ENCODE peak calls at places on chromosome 6, in six cellular contexts. D, C, F, K, O and H are unnamed samples.
A peak's percentile ranks its signal among the peaks of the same experiment; 100 is the strongest.

GRCh38 chr6:166687538-166688259 is 60.6 kb upstream of the RPS6KA2 start:
- DNase-seq in F (no peak), K (no peak), D (no peak), C (no peak), O (no peak), H (no peak)

GRCh38 chr6:129490551-129491245 is 219.3 kb downstream of the ARHGAP18 start:
- DNase-seq in D (peak; percentile 94), K (no peak), C (no peak), F (peak; percentile 95), O (peak; percentile 29), H (no peak)

GRCh38 chr6:155187096-155187495 is 76.7 kb upstream of the CLDN20 start:
- DNase-seq in F (no peak), D (peak; percentile 18), C (no peak), O (no peak), K (no peak), H (no peak)

GRCh38 chr6:52162940-52163908 is 23.0 kb upstream of the IL17A start:
- DNase-seq in O (peak; percentile 46), F (no peak), D (peak; percentile 40), C (no peak), K (no peak), H (no peak)

GRCh38 chr6:137389150-137389664 is 105.0 kb downstream of the OLIG3 start:
- DNase-seq in C (no peak), F (peak; percentile 1), D (no peak), O (peak; percentile 68), K (no peak), H (no peak)

GRCh38 chr6:20564269-20564668 is 30.0 kb downstream of the CDKAL1 start:
- DNase-seq in K (no peak), F (no peak), O (peak; percentile 38), C (no peak), D (peak; percentile 33), H (no peak)

GRCh38 chr6:47168176-47168575 is 126.0 kb upstream of the ADGRF1 start:
- DNase-seq in C (peak; percentile 76), D (peak; percentile 95), K (peak; percentile 73), O (no peak), F (peak; percentile 95), H (no peak)

GRCh38 chr6:126054258-126054702 is 67.9 kb downstream of the TRMT11 start:
- DNase-seq in K (no peak), C (no peak), O (no peak), F (peak; percentile 37), D (no peak), H (no peak)

GRCh38 chr6:106688177-106688951 is 59.0 kb downstream of the QRSL1 start:
- DNase-seq in C (no peak), O (peak; percentile 59), K (no peak), D (peak; percentile 25), F (no peak), H (no peak)

GRCh38 chr6:111591370-111591900 is 14.2 kb downstream of the TRAF3IP2 start:
- DNase-seq in D (peak; percentile 100), C (peak; percentile 97), O (no peak), F (peak; percentile 98), K (peak; percentile 97), H (peak; percentile 92)

GRCh38 chr6:14665827-14666724 is 548.5 kb downstream of the CD83 start:
- DNase-seq in O (peak; percentile 53), D (peak; percentile 99), C (peak; percentile 77), K (peak; percentile 68), F (peak; percentile 99), H (no peak)

GRCh38 chr6:3748208-3748701 is 3.3 kb downstream of the PXDC1 start:
- DNase-seq in K (peak; percentile 91), F (peak; percentile 77), C (peak; percentile 89), O (peak; percentile 38), D (peak; percentile 97), H (no peak)

GRCh38 chr6:80004199-80005072 is at the start of gene TTK:
- DNase-seq in D (peak; percentile 98), C (peak; percentile 90), K (peak; percentile 96), F (peak; percentile 90), O (peak; percentile 97), H (peak; percentile 90)

GRCh38 chr6:155314773-155315515 is 660 bp upstream of the TFB1M start:
- DNase-seq in O (peak; percentile 88), C (peak; percentile 86), K (peak; percentile 78), D (peak; percentile 88), F (peak; percentile 90), H (no peak)

GRCh38 chr6:33746651-33747100 is at the start of gene IP6K3:
- DNase-seq in C (no peak), F (no peak), O (no peak), K (no peak), D (no peak), H (no peak)
- H3K4me3 ChIP-seq in C (peak within 1 kb of the TSS; percentile 51), F (no peak within 1 kb of the TSS), O (no peak within 1 kb of the TSS), K (peak within 1 kb of the TSS; percentile 37), D (no peak within 1 kb of the TSS), H (no peak within 1 kb of the TSS)

DNA sequence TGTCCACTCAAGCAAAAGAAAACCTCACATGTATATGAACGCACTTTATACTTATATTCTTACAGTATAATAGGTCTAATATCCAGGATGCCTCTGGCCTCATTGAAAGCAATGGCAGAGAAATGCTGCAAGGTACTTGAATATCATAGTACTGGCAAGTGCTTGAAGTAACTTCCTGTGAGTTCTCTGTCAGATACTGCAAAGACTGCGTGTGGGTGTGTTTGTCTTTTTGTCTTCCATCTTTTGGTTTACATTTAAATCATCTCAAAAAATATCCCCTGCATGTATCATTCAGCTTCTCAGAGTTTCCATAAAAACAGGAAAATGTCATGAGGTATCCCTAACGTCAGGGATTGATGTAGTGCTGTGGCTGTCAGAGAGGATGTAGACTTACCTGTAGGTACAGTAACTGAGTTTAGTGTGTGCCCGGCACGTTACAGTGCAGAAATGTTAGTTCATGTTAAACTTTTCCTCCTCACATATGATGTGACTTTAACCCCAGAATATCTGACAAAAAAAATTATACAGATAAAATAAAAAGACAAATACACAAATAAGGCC is 184.3 kb downstream of the DST start:
- DNase-seq in K (no peak), C (no peak), F (no peak), O (no peak), D (no peak), H (no peak)
- H3K36me3 ChIP-seq in K (peaks cover 48% of the 10 kb centered on the region), C (peaks cover 70% of the 10 kb centered on the region), F (peaks cover 45% of the 10 kb centered on the region), O (no peaks in the 10 kb centered on the region), D (peaks cover 92% of the 10 kb centered on the region), H (peaks cover 7% of the 10 kb centered on the region)

GRCh38 chr6:32666420-32667300 is at the start of gene HLA-DQB1:
- DNase-seq in O (peak; percentile 85), C (no peak), D (peak; percentile 46), K (no peak), F (no peak), H (no peak)
- H3K4me3 ChIP-seq in O (peak within 1 kb of the TSS; percentile 72), C (no peak within 1 kb of the TSS), D (no peak within 1 kb of the TSS), K (no peak within 1 kb of the TSS), F (no peak within 1 kb of the TSS), H (no peak within 1 kb of the TSS)

GRCh38 chr6:145116591-145117178 is 618.6 kb downstream of the EPM2A start:
- DNase-seq in K (no peak), D (no peak), F (no peak), C (no peak), O (no peak), H (no peak)
- H3K36me3 ChIP-seq in K (no peaks in the 10 kb centered on the region), D (no peaks in the 10 kb centered on the region), F (no peaks in the 10 kb centered on the region), C (no peaks in the 10 kb centered on the region), O (no peaks in the 10 kb centered on the region), H (no peaks in the 10 kb centered on the region)

GRCh38 chr6:107740496-107741190 is 83.5 kb downstream of the SCML4 start:
- DNase-seq in K (no peak), O (peak; percentile 48), F (no peak), D (peak; percentile 26), C (no peak), H (no peak)
- H3K4me3 ChIP-seq in K (no peak overlapping the region), O (peak overlapping the region; percentile 54), F (no peak overlapping the region), D (peak overlapping the region; percentile 64), C (no peak overlapping the region), H (peak overlapping the region; percentile 19)

GRCh38 chr6:75275067-75275466 is 9.5 kb downstream of the TMEM30A start:
- DNase-seq in O (no peak), D (peak; percentile 81), K (no peak), C (no peak), F (peak; percentile 71), H (no peak)

GRCh38 chr6:75268121-75268987 is 16.2 kb downstream of the TMEM30A start:
- DNase-seq in K (no peak), O (no peak), C (no peak), F (no peak), D (peak; percentile 52), H (no peak)

GRCh38 chr6:75268988-75269354 is 15.6 kb downstream of the TMEM30A start:
- DNase-seq in K (no peak), D (no peak), C (no peak), F (no peak), O (no peak), H (no peak)

GRCh38 chr6:75272145-75272840 is 12.3 kb downstream of the TMEM30A start:
- DNase-seq in K (no peak), O (no peak), C (no peak), D (peak; percentile 26), F (no peak), H (no peak)

GRCh38 chr6:75273009-75273408 is 11.6 kb downstream of the TMEM30A start:
- DNase-seq in F (no peak), K (no peak), D (no peak), O (peak; percentile 22), C (no peak), H (no peak)
- H3K36me3 ChIP-seq in F (peaks cover 14% of the 10 kb centered on the region), K (peaks cover 5% of the 10 kb centered on the region), D (peaks cover 8% of the 10 kb centered on the region), O (peaks cover 57% of the 10 kb centered on the region), C (peaks cover 6% of the 10 kb centered on the region), H (no peaks in the 10 kb centered on the region)

DNA sequence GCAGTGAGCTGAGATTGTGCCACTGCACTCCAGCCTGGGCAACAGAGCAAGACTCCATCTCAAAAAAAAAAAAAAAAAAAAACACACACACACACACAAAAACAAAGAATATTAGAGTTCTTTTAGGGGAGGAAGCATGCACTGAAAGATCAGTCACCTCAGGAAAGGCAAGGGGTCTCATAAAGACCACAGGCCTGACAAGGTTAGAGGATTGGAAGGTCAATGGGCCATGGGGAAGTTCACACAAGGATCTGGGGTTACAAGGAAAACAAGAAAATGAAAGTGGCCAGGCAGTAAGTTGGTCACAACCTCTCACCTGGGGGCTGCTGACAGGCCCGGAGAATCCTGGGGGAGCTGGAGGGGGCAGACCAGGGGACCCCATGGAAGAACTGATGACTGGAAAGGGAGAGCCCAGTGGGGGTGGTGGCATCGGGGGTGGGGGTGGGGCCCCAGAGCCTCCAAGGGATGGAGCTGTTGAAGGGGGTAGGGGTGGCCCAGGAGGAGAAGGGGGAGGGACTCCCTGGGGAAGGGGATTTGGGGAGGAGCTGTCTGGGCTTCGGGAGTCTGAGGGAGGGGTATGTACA is 1.5 kb downstream of the RXRB start:
- DNase-seq in O (no peak), C (no peak), K (no peak), D (no peak), F (no peak), H (no peak)
- H3K4me3 ChIP-seq in O (peak overlapping the region; percentile 96), C (peak overlapping the region; percentile 58), K (peak overlapping the region; percentile 80), D (peak overlapping the region; percentile 99), F (peak overlapping the region; percentile 69), H (peak overlapping the region; percentile 61)

DNA sequence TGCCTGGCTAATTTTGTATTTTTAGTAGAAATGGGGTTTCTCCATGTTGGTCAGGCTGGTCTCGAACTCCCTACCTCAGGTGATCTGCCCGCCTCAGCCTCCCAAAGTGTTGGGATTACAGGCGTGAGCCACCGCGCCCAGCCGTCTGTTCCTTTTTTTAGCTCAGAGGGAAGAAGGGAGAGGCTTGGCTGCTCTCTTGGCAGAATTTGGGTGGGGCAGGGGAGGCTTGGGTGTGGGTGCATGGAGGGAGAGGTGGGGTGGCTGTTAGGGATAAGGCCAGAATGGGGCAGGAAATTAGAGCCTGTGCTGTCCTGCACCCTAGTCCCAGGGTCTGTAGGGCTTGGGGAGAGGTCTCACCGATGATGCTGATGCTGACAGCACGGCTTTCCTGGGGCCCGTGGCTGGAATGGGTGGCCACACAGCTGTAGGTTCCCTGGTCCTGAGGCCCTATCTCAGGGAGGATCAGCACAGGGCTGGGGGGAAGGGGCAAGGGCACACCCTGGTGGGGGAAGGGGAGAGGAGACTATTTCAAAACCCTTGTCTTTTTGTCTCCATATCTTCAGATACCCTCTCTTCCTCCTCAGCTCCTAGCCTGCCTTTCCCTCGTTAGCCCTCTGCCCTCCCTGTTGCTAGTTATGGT is 2.0 kb downstream of the AGER start:
- DNase-seq in F (no peak), K (no peak), D (no peak), O (no peak), C (no peak), H (no peak)
- H3K36me3 ChIP-seq in F (peaks cover 41% of the 10 kb centered on the region), K (peaks cover 56% of the 10 kb centered on the region), D (peaks cover 2% of the 10 kb centered on the region), O (peaks cover 46% of the 10 kb centered on the region), C (peaks cover 38% of the 10 kb centered on the region), H (no peaks in the 10 kb centered on the region)